ENCODE peak calls at places on chromosomes 7 and 10, in four cellular contexts. S is Caco-2, M is sigmoid colon, K is heart right ventricle. D is an unnamed sample.

GRCh38 chr7:56105508-56105907 is 768 bp downstream of the CHCHD2 start:
- DNase-seq in S (peak; percentile 35), M (no peak), K (no peak), D (no peak)

GRCh38 chr7:157347217-157347904 is 10.6 kb downstream of the DNAJB6 start:
- DNase-seq in S (no peak), M (peak; percentile 90), K (peak; percentile 22), D (no peak)

GRCh38 chr7:43511029-43511428 is 71.9 kb upstream of the STK17A start:
- DNase-seq in S (peak; percentile 52), M (no peak), K (no peak), D (no peak)

GRCh38 chr10:104337527-104337984 is 709 bp downstream of the ITPRIP start:
- DNase-seq in S (peak; percentile 56), M (no peak), K (no peak), D (peak; percentile 72)

GRCh38 chr10:103797857-103798256 is 57.5 kb downstream of the SH3PXD2A start:
- DNase-seq in S (no peak), M (no peak), K (no peak), D (no peak)

GRCh38 chr10:121194696-121195523 is 343.7 kb downstream of the WDR11 start:
- DNase-seq in S (no peak), M (no peak), K (no peak), D (no peak)

GRCh38 chr7:5429253-5429856 is 5.7 kb upstream of the TNRC18 start:
- DNase-seq in S (peak; percentile 85), M (no peak), K (peak; percentile 55), D (no peak)

GRCh38 chr10:70602665-70603438 is at the start of gene PRF1:
- DNase-seq in S (no peak), M (no peak), K (peak; percentile 42), D (peak; percentile 46)

GRCh38 chr10:88608052-88608732 is 21.6 kb downstream of the LIPJ start:
- DNase-seq in S (no peak), M (no peak), K (no peak), D (no peak)

GRCh38 chr10:63628526-63629362 is 107.5 kb downstream of the REEP3 start:
- DNase-seq in S (peak; percentile 50), M (peak; percentile 87), K (peak; percentile 57), D (peak; percentile 69)

GRCh38 chr7:80385512-80385911 is 126.4 kb downstream of the GNAT3 start:
- DNase-seq in S (no peak), M (no peak), K (no peak), D (no peak)

GRCh38 chr7:55100962-55101327 is 82.1 kb downstream of the EGFR start:
- DNase-seq in S (no peak), M (peak; percentile 78), K (peak; percentile 42), D (no peak)

GRCh38 chr7:34756025-34756437 is 98.0 kb downstream of the NPSR1 start:
- DNase-seq in S (no peak), M (no peak), K (no peak), D (no peak)

GRCh38 chr7:34138483-34138882 is 233.1 kb downstream of the BMPER start:
- DNase-seq in S (no peak), M (no peak), K (no peak), D (no peak)

GRCh38 chr7:107045195-107045960 is 873 bp downstream of the PRKAR2B start:
- DNase-seq in S (no peak), M (no peak), K (no peak), D (no peak)

GRCh38 chr7:37065779-37066271 is 341.5 kb upstream of the AOAH start:
- DNase-seq in S (no peak), M (no peak), K (no peak), D (peak; percentile 9)

GRCh38 chr7:22729180-22729579 is 2.2 kb downstream of the IL6 start:
- DNase-seq in S (no peak), M (no peak), K (no peak), D (no peak)

GRCh38 chr7:88289505-88290129 is 17.1 kb downstream of the STEAP4 start:
- DNase-seq in S (no peak), M (no peak), K (no peak), D (no peak)

GRCh38 chr7:33062023-33062781 is at the start of gene NT5C3A:
- DNase-seq in S (peak; percentile 64), M (peak; percentile 72), K (peak; percentile 50), D (no peak)

GRCh38 chr7:99623702-99624447 is 7.1 kb downstream of the ZSCAN25 start:
- DNase-seq in S (no peak), M (no peak), K (no peak), D (no peak)

GRCh38 chr7:44073664-44074348 is 8.4 kb upstream of the PGAM2 start:
- DNase-seq in S (no peak), M (peak; percentile 91), K (peak; percentile 83), D (peak; percentile 49)

GRCh38 chr7:134548877-134549276 is at the start of gene AKR1B15:
- DNase-seq in S (no peak), M (no peak), K (no peak), D (peak; percentile 67)

GRCh38 chr10:110005716-110006115 is 2.1 kb upstream of the ADD3 start:
- DNase-seq in S (peak; percentile 61), M (peak; percentile 70), K (peak; percentile 40), D (no peak)
- H3K4me3 ChIP-seq in S (peak overlapping the region; percentile 94), M (peak overlapping the region; percentile 98), K (peak overlapping the region; percentile 87), D (no peak overlapping the region)

DNA sequence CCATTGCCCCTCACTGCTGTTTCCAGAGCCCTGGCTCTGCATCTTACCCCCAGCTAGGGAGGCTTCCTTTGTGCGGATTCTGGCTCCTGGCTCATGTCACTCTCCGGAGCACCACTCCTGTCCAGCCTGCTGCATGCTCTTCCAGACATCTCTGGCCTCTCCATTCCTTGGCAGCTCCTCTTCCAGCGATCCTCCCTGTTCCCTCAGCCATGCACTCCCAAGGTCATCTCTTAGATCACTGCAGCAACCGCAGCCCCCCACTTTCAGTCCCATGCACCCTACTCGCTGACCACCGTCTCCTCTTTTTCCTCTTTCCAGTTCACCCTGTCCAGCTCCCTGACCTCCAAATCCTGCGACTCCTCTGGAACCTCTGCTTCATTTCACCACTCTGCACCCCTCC is 6.9 kb upstream of the SMARCD3 start:
- DNase-seq in S (no peak), M (peak; percentile 59), K (no peak), D (no peak)
- H3K27me3 ChIP-seq in S (peaks cover 2% of the 10 kb centered on the region), M (no peaks in the 10 kb centered on the region), K (peaks cover 13% of the 10 kb centered on the region), D (peaks cover 5% of the 10 kb centered on the region)

DNA sequence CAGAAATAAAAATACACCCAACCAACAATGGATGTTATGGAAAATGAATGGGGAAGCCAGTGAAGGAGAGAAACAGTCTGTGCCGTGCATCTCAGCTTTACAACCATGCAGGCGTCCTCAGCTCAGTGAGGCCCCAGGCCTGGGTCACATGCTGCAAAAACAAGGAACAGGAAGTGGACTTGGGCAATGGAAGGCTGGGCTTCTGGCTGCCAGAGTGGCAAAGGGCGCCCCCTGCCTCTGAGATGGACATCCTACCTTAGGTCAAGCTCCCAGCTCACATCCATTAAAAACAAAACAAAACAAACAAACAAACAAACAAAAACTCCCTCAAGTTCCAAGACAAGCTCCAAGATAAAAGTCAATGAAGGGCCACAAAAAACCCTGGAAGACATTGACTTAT is 54.7 kb upstream of the AFAP1L2 start:
- DNase-seq in S (peak; percentile 64), M (peak; percentile 68), K (peak; percentile 38), D (no peak)
- TF ChIP-seq CTCF in S (peak; percentile 43), M (no peak), K (no peak), D (peak; percentile 51)

GRCh38 chr10:124698560-124699470 is 45.4 kb downstream of the FAM53B start:
- DNase-seq in S (no peak), M (no peak), K (no peak), D (no peak)

GRCh38 chr10:124697837-124698559 is 46.2 kb downstream of the FAM53B start:
- DNase-seq in S (peak; percentile 24), M (no peak), K (no peak), D (peak; percentile 65)

GRCh38 chr10:124696446-124697392 is 47.5 kb downstream of the FAM53B start:
- DNase-seq in S (no peak), M (no peak), K (no peak), D (peak; percentile 65)

GRCh38 chr10:124695259-124695658 is 48.9 kb downstream of the FAM53B start:
- DNase-seq in S (no peak), M (no peak), K (no peak), D (no peak)

DNA sequence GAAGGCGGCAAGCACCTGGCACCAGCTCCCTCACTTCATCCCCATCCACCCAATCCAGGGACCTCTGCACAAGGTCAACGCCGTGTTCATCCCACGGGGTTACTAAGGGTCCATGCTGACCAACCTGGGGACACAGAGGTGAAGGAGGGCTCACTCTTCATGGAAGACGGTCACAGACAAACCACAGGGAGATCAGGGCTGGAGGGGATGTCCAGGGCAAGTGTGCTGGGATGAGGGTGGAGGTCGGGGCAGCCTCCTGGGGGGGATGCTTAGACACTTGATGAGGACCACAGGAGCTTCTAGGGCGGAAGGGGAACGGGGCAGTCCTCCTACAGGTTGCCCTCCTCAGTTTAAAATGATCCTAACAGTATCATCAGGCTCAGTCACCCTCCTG is 46.7 kb downstream of the FAM53B start:
- DNase-seq in S (no peak), M (no peak), K (no peak), D (peak; percentile 34)
- H3K4me3 ChIP-seq in S (no peak overlapping the region), M (no peak overlapping the region), K (no peak overlapping the region), D (no peak overlapping the region)